ENCODE peak calls at places on chromosomes 2 and 18, in six cellular contexts. B is GM23248, W is K562, K is neural progenitor cell, E is fibroblast of lung, A is GM23338. D is an unnamed sample. For H3K4me1, the result is how much of the 10 kb centered on the place peaks cover.

GRCh38 chr2:17821080-17821479 is 4.8 kb downstream of the MSGN1 start:
- DNase-seq in W (no peak), B (no peak), E (no peak), K (no peak), A (no peak), D (no peak)

GRCh38 chr2:99915108-99915675 is 227.2 kb downstream of the AFF3 start:
- DNase-seq in E (no peak), A (no peak), B (no peak), W (no peak), K (no peak), D (no peak)

GRCh38 chr18:57811477-57812125 is 8.5 kb upstream of the ATP8B1 start:
- DNase-seq in K (no peak), W (no peak), E (no peak), B (no peak), A (no peak), D (no peak)

GRCh38 chr2:88096708-88097107 is 29.1 kb downstream of the SMYD1 start:
- DNase-seq in B (no peak), E (no peak), K (no peak), A (no peak), W (no peak), D (no peak)

GRCh38 chr18:80096032-80096565 is 13.0 kb upstream of the ADNP2 start:
- DNase-seq in K (no peak), B (no peak), W (no peak), E (no peak), A (no peak), D (no peak)

GRCh38 chr2:110755494-110756078 is 23.2 kb downstream of the ACOXL start:
- DNase-seq in A (no peak), B (peak), E (peak), W (no peak), K (no peak), D (no peak)

GRCh38 chr18:6543330-6543908 is 128.7 kb upstream of the L3MBTL4 start:
- DNase-seq in B (peak), K (peak), W (peak), A (peak), E (peak), D (no peak)

GRCh38 chr2:232979871-232980461 is 33.1 kb downstream of the NGEF start:
- DNase-seq in K (no peak), A (no peak), E (peak), B (peak), W (peak), D (peak)

GRCh38 chr18:7872569-7872968 is 305.5 kb downstream of the PTPRM start:
- DNase-seq in B (peak), K (no peak), W (no peak), E (peak), A (no peak), D (peak)

GRCh38 chr2:159326569-159327255 is 40.2 kb upstream of the WDSUB1 start:
- DNase-seq in A (no peak), W (no peak), B (peak), K (no peak), E (peak), D (no peak)

GRCh38 chr2:162200636-162201035 is 42.6 kb downstream of the FAP start:
- DNase-seq in K (no peak), B (no peak), W (no peak), A (no peak), E (no peak), D (no peak)

GRCh38 chr2:147483293-147483669 is 361.5 kb upstream of the ACVR2A start:
- DNase-seq in A (no peak), K (no peak), W (no peak), E (no peak), B (no peak), D (no peak)

GRCh38 chr18:75110846-75111415 is 98.0 kb downstream of the PTGR3 start:
- DNase-seq in B (no peak), A (no peak), E (no peak), K (no peak), W (no peak), D (no peak)

GRCh38 chr18:72672364-72673151 is 128.4 kb upstream of the CBLN2 start:
- DNase-seq in B (peak), K (peak), E (peak), A (peak), W (peak), D (no peak)

GRCh38 chr2:44944952-44945612 is 3.6 kb downstream of the SIX3 start:
- DNase-seq in W (no peak), A (no peak), E (no peak), B (no peak), K (no peak), D (no peak)

GRCh38 chr2:30656079-30656478 is 151.2 kb downstream of the CAPN13 start:
- DNase-seq in E (peak), K (no peak), A (no peak), W (peak), B (peak), D (no peak)

GRCh38 chr2:79977782-79978181 is 326.8 kb downstream of the LRRTM1 start:
- DNase-seq in B (peak), A (peak), E (no peak), W (no peak), K (no peak), D (no peak)

GRCh38 chr2:55865095-55865835 is 58.3 kb downstream of the EFEMP1 start:
- DNase-seq in W (no peak), K (no peak), E (no peak), A (no peak), B (peak), D (no peak)

GRCh38 chr2:73920577-73921545 is 5.8 kb upstream of the DGUOK start:
- DNase-seq in A (peak), B (peak), K (peak), W (peak), E (peak), D (peak)

GRCh38 chr2:131039908-131040660 is 53.2 kb downstream of the FAM168B start:
- DNase-seq in E (no peak), B (no peak), K (no peak), W (no peak), A (no peak), D (no peak)

GRCh38 chr2:132645943-132646804 is 23.8 kb downstream of the LYPD1 start:
- DNase-seq in A (no peak), E (no peak), B (no peak), K (peak), W (no peak), D (no peak)

GRCh38 chr2:38690499-38691420 is 24.8 kb downstream of the GALM start:
- DNase-seq in E (peak), K (no peak), A (no peak), B (peak), W (peak), D (peak)

GRCh38 chr2:19111297-19111696 is 247.1 kb downstream of the OSR1 start:
- DNase-seq in K (no peak), A (no peak), B (no peak), W (no peak), E (no peak), D (no peak)

GRCh38 chr2:141957827-141958440 is 172.9 kb downstream of the LRP1B start:
- DNase-seq in W (no peak), B (peak), A (no peak), K (no peak), E (no peak), D (no peak)

GRCh38 chr2:133674433-133675331 is 106.4 kb upstream of the NCKAP5 start:
- DNase-seq in A (peak), K (peak), E (peak), B (peak), W (no peak), D (no peak)

GRCh38 chr2:240519396-240520142 is 38.2 kb downstream of the ANKMY1 start:
- DNase-seq in W (no peak), K (peak), B (peak), A (peak), E (peak), D (no peak)

GRCh38 chr2:154551649-154552048 is 146.8 kb upstream of the KCNJ3 start:
- DNase-seq in K (no peak), A (no peak), B (no peak), E (no peak), W (no peak), D (no peak)
- H3K27ac ChIP-seq in K (no peak), A (no peak), B (no peak), E (no peak), W (no peak), D (no peak)

GRCh38 chr2:69518836-69519235 is 81.6 kb upstream of the NFU1 start:
- DNase-seq in K (peak), W (peak), B (no peak), E (no peak), A (peak), D (peak)

GRCh38 chr2:69514406-69514805 is 77.2 kb upstream of the NFU1 start:
- DNase-seq in K (peak), W (no peak), E (peak), B (peak), A (peak), D (no peak)

GRCh38 chr2:69512446-69512845 is 75.2 kb upstream of the NFU1 start:
- DNase-seq in W (no peak), B (no peak), K (no peak), E (no peak), A (no peak), D (no peak)

GRCh38 chr2:69517410-69517809 is 80.2 kb upstream of the NFU1 start:
- DNase-seq in E (no peak), A (no peak), K (no peak), B (peak), W (no peak), D (no peak)

GRCh38 chr2:69514836-69515235 is 77.6 kb upstream of the NFU1 start:
- DNase-seq in B (no peak), K (no peak), E (peak), A (no peak), W (no peak), D (no peak)
- TF ChIP-seq EZH2 in B (no peak), K (no peak), E (no peak), A (no peak), W (no peak), D (no peak)

GRCh38 chr2:113891265-113891959 is 1.5 kb downstream of the ACTR3 start:
- DNase-seq in K (no peak), B (peak), A (no peak), W (no peak), E (peak), D (no peak)
- H3K4me1 ChIP-seq in K (under half), B (half or more), A (half or more), W (under half), E (under half), D (half or more)

GRCh38 chr2:128717758-128718710 is 399.4 kb upstream of the HS6ST1 start:
- DNase-seq in A (no peak), K (no peak), E (peak), B (no peak), W (no peak), D (no peak)

GRCh38 chr2:128715360-128715759 is 396.7 kb upstream of the HS6ST1 start:
- DNase-seq in E (no peak), K (no peak), W (no peak), B (no peak), A (no peak), D (no peak)

GRCh38 chr2:128714861-128715312 is 396.2 kb upstream of the HS6ST1 start:
- DNase-seq in A (peak), K (peak), E (no peak), W (no peak), B (no peak), D (no peak)

GRCh38 chr2:128714285-128714684 is 395.6 kb upstream of the HS6ST1 start:
- DNase-seq in A (no peak), B (no peak), E (no peak), W (no peak), K (no peak), D (no peak)

GRCh38 chr2:128716371-128716770 is 397.7 kb upstream of the HS6ST1 start:
- DNase-seq in E (no peak), B (no peak), A (no peak), W (no peak), K (no peak), D (no peak)
- H3K27ac ChIP-seq in E (no peak), B (no peak), A (no peak), W (no peak), K (no peak), D (no peak)

DNA sequence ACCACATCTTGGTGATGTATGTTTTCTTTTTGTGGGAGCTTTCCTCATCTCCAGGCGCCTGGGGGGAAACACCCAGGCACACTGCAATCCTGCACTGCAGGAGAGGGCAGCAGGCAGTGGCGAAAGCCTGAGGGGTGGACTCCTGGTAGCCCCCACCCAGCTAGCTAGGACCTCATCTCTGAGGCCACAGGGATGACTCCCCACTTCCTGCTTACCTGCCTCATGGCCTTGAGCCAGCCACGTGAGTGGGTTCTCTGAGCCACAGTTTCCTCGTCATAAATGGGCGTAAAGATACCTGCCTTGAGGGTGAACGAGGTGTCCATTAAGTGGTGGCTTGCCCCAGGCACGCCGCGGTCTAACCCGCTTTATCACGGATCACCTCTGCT is 19.1 kb downstream of the TRAF3IP1 start:
- DNase-seq in E (no peak), B (no peak), K (no peak), A (no peak), W (no peak), D (peak)
- TF ChIP-seq EZH2 in E (no peak), B (no peak), K (no peak), A (no peak), W (no peak), D (no peak)

DNA sequence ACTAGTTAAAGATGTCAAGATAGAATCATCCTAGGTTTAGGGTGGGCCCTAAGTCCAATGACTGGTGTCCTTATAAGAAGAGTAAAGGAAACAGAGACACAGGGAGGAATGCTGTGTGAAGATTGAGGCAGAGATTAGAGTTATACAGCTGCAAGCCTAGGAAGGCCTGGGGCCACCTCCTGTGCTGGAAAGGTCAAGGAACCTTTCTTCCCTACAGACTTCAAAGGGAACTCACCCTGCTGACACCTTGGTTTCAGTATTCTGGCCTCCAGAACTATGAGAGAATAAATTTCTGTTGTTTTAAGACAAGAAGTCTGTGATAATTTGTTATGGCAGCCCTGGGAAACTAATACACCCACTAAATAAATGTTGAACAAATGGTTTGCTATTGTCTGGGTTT is 102.3 kb upstream of the NEUROD1 start:
- DNase-seq in A (no peak), B (no peak), E (no peak), K (no peak), W (no peak), D (peak)
- H3K4me1 ChIP-seq in A (under half), B (under half), E (under half), K (under half), W (under half), D (half or more)

GRCh38 chr2:12169721-12170120 is 423.3 kb downstream of the LPIN1 start:
- DNase-seq in W (no peak), B (peak), E (peak), A (no peak), K (peak), D (no peak)

GRCh38 chr2:12168354-12169059 is 422.1 kb downstream of the LPIN1 start:
- DNase-seq in W (no peak), A (no peak), B (no peak), E (no peak), K (no peak), D (no peak)

GRCh38 chr2:12170151-12170550 is 423.7 kb downstream of the LPIN1 start:
- DNase-seq in B (no peak), W (no peak), K (no peak), A (no peak), E (no peak), D (no peak)

GRCh38 chr2:12169060-12169406 is 422.6 kb downstream of the LPIN1 start:
- DNase-seq in A (no peak), B (peak), W (peak), K (no peak), E (peak), D (peak)

DNA sequence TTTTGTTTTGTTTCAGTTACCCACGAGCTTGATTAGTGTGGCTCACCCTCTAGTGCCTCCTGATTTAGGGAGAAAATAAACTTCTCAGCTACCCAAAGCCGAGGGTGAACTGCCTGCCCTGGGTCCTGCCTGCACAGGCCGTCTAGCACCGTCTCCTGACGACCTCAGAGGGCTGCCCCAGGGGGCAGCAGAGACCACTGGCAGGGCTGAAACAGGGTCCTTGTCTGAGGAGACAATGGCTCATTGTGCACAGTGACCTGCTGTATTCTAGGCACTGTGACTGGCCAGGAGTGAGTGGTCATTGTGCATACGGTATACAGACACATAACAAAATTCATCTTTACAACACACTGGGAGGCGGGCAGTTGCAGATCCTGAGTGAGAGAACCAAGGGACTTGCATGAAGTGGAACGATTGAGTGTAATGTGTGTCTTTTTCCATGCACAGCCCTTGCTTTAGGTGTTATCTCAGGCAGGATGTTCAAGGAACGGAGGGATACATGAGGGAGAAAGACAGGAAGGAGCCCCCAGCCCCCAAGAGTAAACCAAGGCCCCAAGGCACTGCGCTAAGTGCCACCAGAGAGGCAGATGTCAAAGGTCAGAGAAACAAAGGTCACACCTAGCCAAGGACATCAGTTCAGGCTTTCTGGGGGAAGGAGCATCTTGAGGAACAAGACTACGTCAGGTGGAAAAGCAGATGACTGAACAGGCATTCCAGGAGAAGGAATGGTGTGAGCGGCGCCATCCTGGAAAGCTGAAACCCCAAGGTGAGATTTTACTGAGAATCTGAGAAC is 421.3 kb downstream of the LPIN1 start:
- DNase-seq in E (no peak), W (peak), A (peak), B (no peak), K (peak), D (no peak)
- H3K27ac ChIP-seq in E (no peak), W (no peak), A (no peak), B (no peak), K (no peak), D (no peak)

D was measured in PC-9.